ENCODE peak calls at places on chromosomes 13 and 19, in eight cellular contexts. O is CD8-positive, alpha-beta memory T cell; E is posterior vena cava; H is dorsolateral prefrontal cortex; Q is stimulated activated CD8-positive, alpha-beta memory T cell treated with anti-CD3 and anti-CD28 coated beads, Interleukin-12 subunit alpha, Interleukin-12 subunit beta, amount 100 ng/mL, for 4 hours; M is nephron progenitor cell; G is ELF-1; I is dermis microvascular lymphatic vessel endothelial cell. V is an unnamed sample.

GRCh38 chr13:81498969-81499368 is 1158.0 kb upstream of the SPRY2 start:
- DNase-seq in O (no peak), E (no peak), H (no peak), Q (no peak), M (no peak), G (no peak), I (no peak), V (no peak)

GRCh38 chr13:44719857-44720671 is 143.9 kb upstream of the TSC22D1 start:
- DNase-seq in O (no peak), E (no peak), H (no peak), Q (no peak), M (no peak), G (no peak), I (peak), V (no peak)

GRCh38 chr19:31943305-31943704 is 402.1 kb upstream of the ZNF507 start:
- DNase-seq in O (no peak), E (no peak), H (no peak), Q (no peak), M (peak), G (peak), I (no peak), V (no peak)

GRCh38 chr19:28606269-28607032 is 606.5 kb downstream of the UQCRFS1 start:
- DNase-seq in O (no peak), E (no peak), H (no peak), Q (no peak), M (no peak), G (no peak), I (no peak), V (no peak)

GRCh38 chr13:23354520-23354919 is 79.0 kb downstream of the SACS start:
- DNase-seq in O (no peak), E (no peak), H (no peak), Q (no peak), M (no peak), G (no peak), I (no peak), V (no peak)

GRCh38 chr13:46569471-46569870 is 16.5 kb downstream of the LRCH1 start:
- DNase-seq in O (no peak), E (no peak), H (no peak), Q (no peak), M (no peak), G (no peak), I (no peak), V (no peak)

GRCh38 chr19:48728882-48729645 is 9.5 kb upstream of the MAMSTR start:
- DNase-seq in O (no peak), E (no peak), H (no peak), Q (no peak), M (no peak), G (peak), I (no peak), V (no peak)

GRCh38 chr19:9792191-9793050 is 23.9 kb upstream of the ZNF846 start:
- DNase-seq in O (peak), E (peak), H (peak), Q (peak), M (peak), G (peak), I (peak), V (peak)

GRCh38 chr13:66914155-66914554 is 316.0 kb downstream of the PCDH9 start:
- DNase-seq in O (no peak), E (no peak), H (no peak), Q (no peak), M (no peak), G (no peak), I (peak), V (no peak)

GRCh38 chr13:49185264-49185663 is 34.9 kb upstream of the MLNR start:
- DNase-seq in O (no peak), E (no peak), H (no peak), Q (no peak), M (no peak), G (no peak), I (peak), V (no peak)

GRCh38 chr13:40776681-40777165 is 5.7 kb upstream of the MRPS31 start:
- DNase-seq in O (peak), E (no peak), H (no peak), Q (peak), M (no peak), G (no peak), I (peak), V (no peak)

GRCh38 chr19:14091086-14091884 is 734 bp upstream of the SAMD1 start:
- DNase-seq in O (peak), E (no peak), H (no peak), Q (peak), M (peak), G (peak), I (peak), V (no peak)

GRCh38 chr19:41025871-41026270 is 34.8 kb downstream of the CYP2B6 start:
- DNase-seq in O (no peak), E (no peak), H (no peak), Q (no peak), M (peak), G (peak), I (no peak), V (no peak)

GRCh38 chr13:66348745-66349720 is 881.1 kb downstream of the PCDH9 start:
- DNase-seq in O (no peak), E (no peak), H (no peak), Q (no peak), M (no peak), G (no peak), I (no peak), V (no peak)

GRCh38 chr13:112985803-112986408 is 16.9 kb downstream of the MCF2L start:
- DNase-seq in O (no peak), E (no peak), H (no peak), Q (no peak), M (no peak), G (no peak), I (no peak), V (no peak)

GRCh38 chr13:30520571-30520970 is 54.8 kb upstream of the HMGB1 start:
- DNase-seq in O (no peak), E (no peak), H (no peak), Q (no peak), M (no peak), G (no peak), I (no peak), V (no peak)

GRCh38 chr19:53509443-53509842 is 28.5 kb upstream of the ZNF331 start:
- DNase-seq in O (no peak), E (no peak), H (no peak), Q (no peak), M (no peak), G (no peak), I (no peak), V (no peak)

GRCh38 chr13:27472941-27473340 is 22.6 kb upstream of the MTIF3 start:
- DNase-seq in O (no peak), E (no peak), H (no peak), Q (no peak), M (no peak), G (no peak), I (no peak), V (no peak)

GRCh38 chr19:40178756-40179155 is 12.5 kb upstream of the MAP3K10 start:
- DNase-seq in O (no peak), E (no peak), H (no peak), Q (no peak), M (no peak), G (no peak), I (no peak), V (no peak)

GRCh38 chr13:42218576-42218975 is 53.4 kb upstream of the AKAP11 start:
- DNase-seq in O (no peak), E (no peak), H (no peak), Q (no peak), M (no peak), G (no peak), I (no peak), V (no peak)

GRCh38 chr13:76297331-76297730 is 588.9 kb downstream of the KCTD12 start:
- DNase-seq in O (no peak), E (no peak), H (no peak), Q (no peak), M (no peak), G (no peak), I (no peak), V (no peak)

GRCh38 chr13:76723551-76724232 is 162.5 kb downstream of the KCTD12 start:
- DNase-seq in O (peak), E (no peak), H (no peak), Q (no peak), M (no peak), G (peak), I (peak), V (peak)